ENCODE peak calls at places on chromosomes 2 and 18, in six cellular contexts. T is stimulated activated CD8-positive, alpha-beta memory T cell treated with anti-CD3 and anti-CD28 coated beads, Interleukin-7, amount 100 ng/mL, for 4 hours; Q is A549; Z is HuH-7.5; G is NCI-H460; U is right atrium auricular region. P is an unnamed sample.

GRCh38 chr2:72995420-72996151 is 75.9 kb downstream of the SFXN5 start:
- DNase-seq in U (peak), G (no peak), Z (no peak), Q (no peak), T (no peak), P (no peak)

GRCh38 chr2:144240656-144241339 is 279.1 kb downstream of the ZEB2 start:
- DNase-seq in Q (no peak), U (no peak), Z (no peak), G (no peak), T (no peak), P (peak)

GRCh38 chr2:238108423-238109201 is 8.5 kb downstream of the ESPNL start:
- DNase-seq in U (no peak), T (no peak), G (no peak), Z (no peak), Q (no peak), P (peak)

GRCh38 chr2:195477248-195477995 is 179.6 kb upstream of the SLC39A10 start:
- DNase-seq in T (no peak), Z (no peak), U (no peak), G (no peak), Q (no peak), P (no peak)

GRCh38 chr18:73881396-73881795 is 266.2 kb downstream of the FBXO15 start:
- DNase-seq in G (no peak), Z (no peak), T (no peak), U (no peak), Q (no peak), P (no peak)

GRCh38 chr18:3346487-3346886 is 84.6 kb downstream of the MYL12B start:
- DNase-seq in T (no peak), Q (no peak), U (no peak), Z (no peak), G (no peak), P (no peak)

GRCh38 chr2:190551928-190552327 is 17.4 kb upstream of the NEMP2 start:
- DNase-seq in T (no peak), Q (no peak), U (no peak), G (no peak), Z (no peak), P (peak)

GRCh38 chr2:156982615-156983014 is 274.9 kb upstream of the GALNT5 start:
- DNase-seq in Q (no peak), G (no peak), U (no peak), Z (no peak), T (no peak), P (no peak)

GRCh38 chr2:102592601-102593000 is 26.8 kb upstream of the SLC9A2 start:
- DNase-seq in U (no peak), T (no peak), Z (no peak), G (peak), Q (peak), P (peak)

GRCh38 chr2:26982102-26982742 is 11.8 kb downstream of the MAPRE3 start:
- DNase-seq in G (peak), T (no peak), U (peak), Z (peak), Q (peak), P (peak)

GRCh38 chr2:43083710-43084698 is 142.4 kb downstream of the ZFP36L2 start:
- DNase-seq in Z (no peak), U (no peak), G (no peak), T (no peak), Q (peak), P (no peak)

GRCh38 chr18:63987743-63988142 is 17.9 kb downstream of the SERPINB8 start:
- DNase-seq in G (no peak), U (no peak), Q (no peak), Z (no peak), T (no peak), P (no peak)